ENCODE peak calls at places on chromosomes 3 and 15, in ten cellular contexts. Q, Y, T, K, Z, G, A, M, L and E are unnamed samples.

GRCh38 chr15:41263891-41264351 is 32.9 kb downstream of the CHP1 start:
- DNase-seq in Q (no peak), Y (no peak), T (no peak), K (no peak), Z (no peak), G (no peak), A (no peak), M (no peak), L (no peak), E (peak; percentile 81)

GRCh38 chr3:101813817-101814440 is 34.9 kb downstream of the NXPE3 start:
- DNase-seq in Q (no peak), Y (no peak), T (no peak), K (no peak), Z (peak; percentile 61), G (no peak), A (peak; percentile 22), M (peak; percentile 38), L (no peak), E (peak; percentile 65)

GRCh38 chr3:189841474-189842205 is 210.5 kb downstream of the TP63 start:
- DNase-seq in Q (no peak), Y (no peak), T (no peak), K (no peak), Z (peak; percentile 63), G (peak; percentile 47), A (no peak), M (no peak), L (no peak), E (peak; percentile 36)

GRCh38 chr3:99656606-99657005 is 18.2 kb downstream of the COL8A1 start:
- DNase-seq in Q (no peak), Y (no peak), T (no peak), K (no peak), Z (peak; percentile 81), G (no peak), A (no peak), M (no peak), L (no peak), E (no peak)

GRCh38 chr3:14633819-14634424 is 17.6 kb upstream of the CCDC174 start:
- DNase-seq in Q (peak; percentile 64), Y (no peak), T (no peak), K (peak; percentile 80), Z (peak; percentile 30), G (no peak), A (peak; percentile 53), M (peak; percentile 59), L (peak; percentile 12), E (peak; percentile 88)

GRCh38 chr3:133474251-133474801 is 74.5 kb downstream of the BFSP2 start:
- DNase-seq in Q (no peak), Y (no peak), T (peak; percentile 50), K (no peak), Z (peak; percentile 69), G (no peak), A (no peak), M (no peak), L (peak; percentile 87), E (peak; percentile 82)

GRCh38 chr3:120324185-120324584 is 25.0 kb downstream of the LRRC58 start:
- DNase-seq in Q (no peak), Y (no peak), T (no peak), K (no peak), Z (peak; percentile 37), G (no peak), A (no peak), M (no peak), L (no peak), E (peak; percentile 38)

GRCh38 chr15:64571857-64572291 is 111.5 kb downstream of the ZNF609 start:
- DNase-seq in Q (peak; percentile 43), Y (no peak), T (no peak), K (no peak), Z (no peak), G (no peak), A (peak; percentile 52), M (no peak), L (no peak), E (no peak)

GRCh38 chr3:143850877-143851276 is 2.6 kb upstream of the SLC9A9 start:
- DNase-seq in Q (no peak), Y (no peak), T (no peak), K (no peak), Z (no peak), G (no peak), A (no peak), M (no peak), L (no peak), E (no peak)

GRCh38 chr15:60905587-60905986 is 323.5 kb downstream of the RORA start:
- DNase-seq in Q (peak; percentile 43), Y (no peak), T (no peak), K (no peak), Z (no peak), G (no peak), A (no peak), M (no peak), L (no peak), E (no peak)

GRCh38 chr3:160668454-160668853 is 8.5 kb upstream of the ARL14 start:
- DNase-seq in Q (no peak), Y (no peak), T (no peak), K (no peak), Z (no peak), G (no peak), A (no peak), M (no peak), L (no peak), E (no peak)

GRCh38 chr3:48440590-48440958 is 517 bp downstream of the TMA7 start:
- DNase-seq in Q (no peak), Y (no peak), T (no peak), K (no peak), Z (no peak), G (no peak), A (no peak), M (peak; percentile 35), L (no peak), E (peak; percentile 42)

GRCh38 chr15:31271224-31271635 is 55.4 kb upstream of the KLF13 start:
- DNase-seq in Q (no peak), Y (no peak), T (peak; percentile 3), K (no peak), Z (no peak), G (no peak), A (no peak), M (no peak), L (no peak), E (no peak)

GRCh38 chr3:101155828-101156227 is 162.6 kb upstream of the ABI3BP start:
- DNase-seq in Q (no peak), Y (no peak), T (no peak), K (no peak), Z (no peak), G (no peak), A (no peak), M (no peak), L (no peak), E (no peak)

DNA sequence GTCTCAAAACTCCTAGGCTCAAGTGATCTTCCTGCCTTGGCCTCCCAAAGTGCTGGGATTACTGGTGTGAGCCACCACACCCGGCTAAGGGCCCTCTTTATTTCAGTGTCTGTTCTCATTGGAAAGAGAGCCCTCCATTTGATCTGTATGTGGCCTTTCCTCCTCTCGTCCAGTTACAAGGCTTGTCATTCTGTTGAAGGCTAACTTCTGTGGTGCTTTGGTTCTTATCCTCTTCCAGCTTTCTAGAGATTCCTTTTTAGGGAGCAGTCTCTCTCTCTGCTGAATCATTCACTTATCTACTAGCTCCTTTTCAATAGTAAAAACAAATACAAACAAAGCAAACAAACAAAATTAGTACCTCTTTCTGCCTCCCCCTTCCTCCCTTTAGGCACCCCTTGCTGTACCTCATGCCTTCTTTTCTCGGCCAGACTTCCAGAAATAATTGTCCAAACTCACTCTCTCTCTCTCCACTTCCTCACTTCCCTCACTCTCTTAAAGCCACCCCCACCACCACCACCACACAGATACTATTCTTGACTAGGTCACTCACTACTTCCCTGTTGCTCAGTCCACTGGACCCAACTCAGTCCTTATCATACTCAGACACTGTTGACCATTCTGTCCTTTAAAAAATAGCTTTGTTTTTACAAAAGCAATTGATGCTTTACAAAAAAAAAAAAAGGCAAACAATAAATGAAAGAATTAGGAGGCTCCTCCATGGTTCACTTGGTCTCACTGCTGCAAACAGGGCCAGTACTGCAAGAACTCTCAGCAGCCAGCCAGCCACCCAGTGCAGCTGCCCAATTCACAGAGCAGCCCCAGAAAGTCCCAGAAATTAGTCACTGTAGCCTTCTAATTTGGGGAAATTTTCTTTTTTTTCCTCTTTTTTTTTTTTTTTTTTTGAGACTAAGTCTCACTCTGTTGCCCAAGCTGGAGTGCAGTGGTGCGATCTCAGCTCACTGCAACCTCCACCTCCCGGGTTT is 31.7 kb upstream of the RAB11A start:
- DNase-seq in Q (no peak), Y (no peak), T (no peak), K (no peak), Z (no peak), G (no peak), A (no peak), M (no peak), L (no peak), E (no peak)
- H3K4me3 ChIP-seq in Q (no peak overlapping the region), Y (no peak overlapping the region), T (no peak overlapping the region), K (no peak overlapping the region), Z (no peak overlapping the region), G (no peak overlapping the region), A (no peak overlapping the region), M (no peak overlapping the region), L (no peak overlapping the region), E (no peak overlapping the region)

DNA sequence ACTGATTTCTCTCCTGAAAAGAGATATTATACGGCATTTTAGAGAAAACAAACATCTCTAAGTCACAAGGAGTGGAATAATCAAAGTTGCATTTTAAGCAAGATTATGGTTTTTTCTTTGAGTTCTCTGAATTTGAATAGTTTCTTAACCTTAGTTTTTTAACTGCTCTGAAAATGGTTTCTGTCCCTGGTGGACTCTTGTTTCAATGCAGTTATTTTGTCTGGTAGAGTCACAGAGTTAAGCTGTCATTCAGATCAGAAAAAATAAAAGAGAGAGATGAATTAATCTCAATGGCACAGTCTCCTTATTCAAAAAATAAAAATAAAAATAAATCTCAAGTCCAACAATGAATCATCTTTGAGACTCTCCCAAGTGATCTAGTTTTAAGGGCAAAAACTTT is 19.0 kb downstream of the AGTR1 start:
- DNase-seq in Q (no peak), Y (no peak), T (no peak), K (no peak), Z (no peak), G (no peak), A (no peak), M (no peak), L (no peak), E (peak; percentile 16)
- TF ChIP-seq CTCF in Q (no peak), Y (no peak), T (no peak), K (no peak), Z (peak; percentile 11), G (no peak), A (no peak), M (peak; percentile 24), L (no peak), E (peak; percentile 22)

GRCh38 chr3:42263354-42264346 is 2.3 kb downstream of the CCK start:
- DNase-seq in Q (no peak), Y (no peak), T (no peak), K (no peak), Z (no peak), G (no peak), A (no peak), M (peak; percentile 74), L (no peak), E (no peak)
- H3K4me3 ChIP-seq in Q (no peak overlapping the region), Y (peak overlapping the region; percentile 53), T (peak overlapping the region; percentile 32), K (peak overlapping the region; percentile 33), Z (no peak overlapping the region), G (peak overlapping the region; percentile 6), A (no peak overlapping the region), M (no peak overlapping the region), L (no peak overlapping the region), E (no peak overlapping the region)

DNA sequence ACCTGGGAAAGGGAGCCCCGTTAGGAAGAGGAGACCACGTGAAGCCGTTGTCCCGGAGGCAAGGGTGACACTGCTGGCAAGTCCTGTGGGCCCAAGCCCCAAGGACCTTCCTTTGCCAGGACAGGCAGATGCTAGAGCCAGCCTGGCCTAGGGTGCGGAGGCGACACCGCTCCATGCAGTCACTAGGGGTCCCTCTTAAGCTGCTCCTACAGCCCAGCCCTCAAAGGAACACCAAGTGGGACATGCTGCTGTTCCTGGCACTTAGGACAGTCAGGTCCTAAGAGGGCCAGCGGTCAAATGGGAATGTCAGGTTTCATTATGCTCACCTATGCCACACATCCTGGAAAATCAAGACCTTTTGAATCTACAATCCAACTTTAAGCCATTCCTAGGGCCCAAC is 59.7 kb downstream of the RPN1 start:
- DNase-seq in Q (no peak), Y (no peak), T (no peak), K (no peak), Z (no peak), G (no peak), A (peak; percentile 58), M (no peak), L (no peak), E (no peak)
- TF ChIP-seq CTCF in Q (no peak), Y (no peak), T (no peak), K (no peak), Z (peak; percentile 20), G (no peak), A (peak; percentile 97), M (no peak), L (no peak), E (peak; percentile 25)